ENCODE peak calls at places on chromosomes 16 and 17, in four cellular contexts. A is HepG2, X is H1, C is GM12878. F is an unnamed sample.

GRCh38 chr16:71472041-71472440 is 10.0 kb upstream of the ZNF23 start:
- DNase-seq in A (no peak), X (no peak), C (no peak), F (no peak)

GRCh38 chr17:80425835-80426426 is 11.0 kb downstream of the ENDOV start:
- DNase-seq in A (no peak), X (no peak), C (no peak), F (no peak)

GRCh38 chr16:89863741-89864391 is 9.5 kb upstream of the TCF25 start:
- DNase-seq in A (no peak), X (no peak), C (peak), F (no peak)

GRCh38 chr16:55933038-55933437 is 57.9 kb upstream of the CES5A start:
- DNase-seq in A (no peak), X (no peak), C (no peak), F (no peak)

GRCh38 chr16:24151482-24151939 is 104.6 kb upstream of the CACNG3 start:
- DNase-seq in A (no peak), X (no peak), C (no peak), F (no peak)

GRCh38 chr16:29675811-29676643 is 3.0 kb upstream of the QPRT start:
- DNase-seq in A (peak), X (no peak), C (no peak), F (no peak)

GRCh38 chr16:70680495-70681381 is 5.1 kb downstream of the MTSS2 start:
- DNase-seq in A (no peak), X (no peak), C (no peak), F (no peak)

GRCh38 chr17:79974786-79975497 is 60.7 kb downstream of the TBC1D16 start:
- DNase-seq in A (no peak), X (no peak), C (no peak), F (peak)

GRCh38 chr16:1153480-1154160 is 714 bp downstream of the CACNA1H start:
- DNase-seq in A (no peak), X (no peak), C (no peak), F (no peak)

GRCh38 chr17:1019451-1019850 is 22.5 kb downstream of the TIMM22 start:
- DNase-seq in A (no peak), X (no peak), C (no peak), F (no peak)

GRCh38 chr16:5916711-5917191 is 819.2 kb upstream of the EEF2KMT start:
- DNase-seq in A (no peak), X (no peak), C (no peak), F (no peak)

GRCh38 chr17:70110443-70110880 is 35.4 kb downstream of the KCNJ16 start:
- DNase-seq in A (no peak), X (no peak), C (no peak), F (no peak)

GRCh38 chr17:4220655-4221054 is 43.1 kb downstream of the ANKFY1 start:
- DNase-seq in A (no peak), X (no peak), C (no peak), F (no peak)

GRCh38 chr16:15811778-15812750 is 44.8 kb downstream of the MYH11 start:
- DNase-seq in A (no peak), X (no peak), C (no peak), F (no peak)

GRCh38 chr16:30030841-30031413 is at the start of gene TLCD3B:
- DNase-seq in A (no peak), X (no peak), C (no peak), F (no peak)

GRCh38 chr17:13597723-13598347 is 3.9 kb downstream of the HS3ST3A1 start:
- DNase-seq in A (peak), X (no peak), C (no peak), F (peak)

GRCh38 chr16:20931066-20931465 is 30.5 kb downstream of the LYRM1 start:
- DNase-seq in A (no peak), X (no peak), C (no peak), F (no peak)

GRCh38 chr17:16973760-16974540 is 2.0 kb upstream of the TNFRSF13B start:
- DNase-seq in A (no peak), X (no peak), C (peak), F (no peak)

GRCh38 chr17:14311186-14311705 is 10.4 kb downstream of the HS3ST3B1 start:
- DNase-seq in A (no peak), X (no peak), C (no peak), F (no peak)

GRCh38 chr16:69848635-69849545 is 86.8 kb downstream of the WWP2 start:
- DNase-seq in A (no peak), X (no peak), C (no peak), F (no peak)

GRCh38 chr17:8467527-8467926 is 31.8 kb downstream of the NDEL1 start:
- DNase-seq in A (no peak), X (no peak), C (no peak), F (no peak)

GRCh38 chr17:40818733-40819527 is 3.5 kb downstream of the KRT10 start:
- DNase-seq in A (peak), X (no peak), C (no peak), F (peak)

GRCh38 chr16:19396555-19397011 is 21.1 kb upstream of the TMC5 start:
- DNase-seq in A (no peak), X (no peak), C (no peak), F (no peak)

GRCh38 chr17:49360796-49361128 is 1.3 kb downstream of the ZNF652 start:
- DNase-seq in A (no peak), X (no peak), C (no peak), F (no peak)

GRCh38 chr17:79627184-79627765 is 16.4 kb upstream of the RBFOX3 start:
- DNase-seq in A (no peak), X (no peak), C (no peak), F (peak)

GRCh38 chr17:72110953-72111339 is 9.9 kb upstream of the SOX9 start:
- DNase-seq in A (no peak), X (no peak), C (no peak), F (no peak)

GRCh38 chr17:80030730-80031410 is 4.8 kb downstream of the TBC1D16 start:
- DNase-seq in A (no peak), X (no peak), C (no peak), F (no peak)

GRCh38 chr17:3916013-3916696 is at the start of gene P2RX1:
- DNase-seq in A (no peak), X (no peak), C (no peak), F (no peak)

GRCh38 chr17:77451271-77451893 is 310.6 kb downstream of the SEC14L1 start:
- DNase-seq in A (peak), X (peak), C (no peak), F (peak)
- TF ChIP-seq ATF2 in A (peak), X (no peak), C (no peak), F (no peak)

DNA sequence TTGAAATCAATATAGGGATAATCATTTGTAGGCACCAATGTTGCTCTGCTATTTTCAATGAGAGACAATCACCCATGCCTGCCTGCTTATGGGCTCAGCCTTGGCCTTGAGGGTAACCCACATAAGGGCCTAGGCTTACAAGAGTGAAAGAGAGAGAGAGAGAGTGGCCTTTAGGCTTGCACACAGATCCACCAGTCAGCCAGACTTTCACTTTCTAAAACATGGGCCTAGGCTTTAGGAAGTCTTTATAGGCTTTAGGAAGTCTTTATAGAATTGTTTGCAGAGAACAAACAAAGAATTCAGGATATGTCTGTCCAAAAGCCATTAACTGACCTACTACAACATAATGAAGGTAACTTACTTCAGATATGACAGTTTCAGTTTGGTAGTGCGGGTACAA is 3.4 kb downstream of the ABCA9 start:
- DNase-seq in A (peak), X (no peak), C (no peak), F (no peak)
- TF ChIP-seq ATF2 in A (no peak), X (no peak), C (no peak), F (no peak)

DNA sequence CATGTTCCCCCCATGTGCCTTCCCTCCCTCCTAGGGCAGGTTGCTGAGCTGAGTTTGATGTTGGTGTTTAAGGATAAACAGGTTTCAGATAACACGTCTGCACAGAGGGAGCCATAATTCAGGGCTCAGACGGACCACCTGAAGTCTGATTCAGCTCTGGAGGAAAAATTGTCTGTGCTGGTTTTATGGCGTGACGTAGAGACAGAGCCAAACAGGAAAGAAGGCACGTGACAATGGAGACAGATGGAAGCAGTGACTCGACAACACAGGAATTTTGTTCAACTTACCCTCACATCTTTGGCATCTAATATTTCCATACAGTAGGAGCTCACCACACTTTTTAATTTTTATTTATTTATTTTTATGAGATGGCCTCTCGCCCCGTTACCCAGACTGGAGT is 10.7 kb upstream of the USP10 start:
- DNase-seq in A (no peak), X (no peak), C (no peak), F (no peak)
- TF ChIP-seq ATF2 in A (no peak), X (no peak), C (no peak), F (no peak)

GRCh38 chr16:84520778-84521770 is 16.6 kb upstream of the MEAK7 start:
- DNase-seq in A (no peak), X (no peak), C (no peak), F (no peak)

GRCh38 chr16:84518804-84519341 is 14.4 kb upstream of the MEAK7 start:
- DNase-seq in A (no peak), X (no peak), C (no peak), F (no peak)

GRCh38 chr16:84517366-84517765 is 12.9 kb upstream of the MEAK7 start:
- DNase-seq in A (no peak), X (no peak), C (no peak), F (no peak)

GRCh38 chr16:84524346-84524920 is 20.0 kb upstream of the MEAK7 start:
- DNase-seq in A (no peak), X (no peak), C (no peak), F (no peak)

DNA sequence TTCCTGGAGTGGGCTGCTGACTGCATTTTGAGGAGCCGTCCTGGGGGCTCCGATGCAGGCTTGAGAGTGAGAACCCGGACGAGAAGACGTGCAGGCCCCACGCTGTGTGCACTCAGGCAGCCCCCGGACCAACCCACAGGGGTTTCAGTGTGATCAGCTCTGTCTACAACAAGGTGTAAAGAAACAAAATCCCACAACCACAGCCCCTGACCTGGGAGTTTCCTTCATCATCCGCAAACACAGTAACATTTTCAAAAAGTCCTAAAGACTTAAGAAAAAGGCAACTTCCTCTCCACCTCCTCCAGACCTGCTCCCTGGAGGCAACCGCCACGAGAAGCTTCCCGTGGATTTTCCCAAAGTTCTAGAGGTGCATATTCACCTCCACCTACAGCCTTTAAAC is 15.4 kb upstream of the MEAK7 start:
- DNase-seq in A (no peak), X (no peak), C (no peak), F (no peak)
- TF ChIP-seq ATF2 in A (no peak), X (no peak), C (peak), F (no peak)

GRCh38 chr17:6640536-6641373 is at the start of the genes KIAA0753 and TXNDC17:
- DNase-seq in A (peak), X (peak), C (peak), F (peak)
- TF ChIP-seq ATF2 in A (no peak), X (no peak), C (no peak), F (no peak)

GRCh38 chr17:64975318-64976087 is 56.2 kb upstream of the LRRC37A3 start:
- DNase-seq in A (peak), X (peak), C (peak), F (peak)

GRCh38 chr17:64969046-64969501 is 49.8 kb upstream of the LRRC37A3 start:
- DNase-seq in A (no peak), X (no peak), C (no peak), F (no peak)

GRCh38 chr17:64978138-64978537 is 58.9 kb upstream of the LRRC37A3 start:
- DNase-seq in A (no peak), X (no peak), C (no peak), F (no peak)

GRCh38 chr17:64972611-64973010 is 53.3 kb upstream of the LRRC37A3 start:
- DNase-seq in A (no peak), X (no peak), C (no peak), F (no peak)

DNA sequence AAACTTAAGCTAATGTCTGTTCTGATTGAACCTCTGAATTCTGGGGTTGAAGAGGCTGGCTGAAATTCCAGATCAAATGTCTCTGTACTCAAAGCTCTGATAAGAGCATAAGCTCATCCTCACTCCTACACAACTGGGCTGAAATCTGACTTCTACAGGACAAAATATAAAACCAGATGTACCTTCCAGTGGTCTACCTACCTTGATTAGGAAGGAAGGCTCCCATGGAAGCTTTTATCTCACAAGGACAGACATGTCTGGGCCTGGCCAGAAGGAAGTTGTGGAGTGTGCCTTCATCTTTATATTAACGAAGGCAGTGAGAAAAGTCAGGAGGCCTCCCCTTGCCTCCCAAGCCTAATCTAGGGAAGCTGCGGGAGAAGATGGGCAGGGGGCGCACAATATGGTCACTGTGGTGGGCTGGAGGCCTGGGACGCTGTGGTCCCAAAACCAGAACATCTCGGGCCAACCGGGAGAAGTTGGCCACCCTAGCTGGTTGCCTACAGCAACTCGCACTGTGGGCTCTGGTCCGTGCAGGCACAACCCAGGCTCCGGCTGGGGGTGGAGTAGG is 55.6 kb upstream of the LRRC37A3 start:
- DNase-seq in A (no peak), X (no peak), C (no peak), F (no peak)
- TF ChIP-seq ATF2 in A (no peak), X (no peak), C (no peak), F (no peak)

F was measured in WTC11.